ENCODE peak calls at places on chromosomes 12 and 14, in four cellular contexts. J is cardiac muscle cell, C is tibial nerve, E is HCT116. S is an unnamed sample.

GRCh38 chr14:74975059-74975810 is 19.8 kb upstream of the PGF start:
- DNase-seq in E (no peak), J (peak; percentile 74), C (peak; percentile 93), S (no peak)

GRCh38 chr12:3753549-3754284 is 808 bp upstream of the CRACR2A start:
- DNase-seq in J (peak; percentile 59), E (no peak), C (no peak), S (no peak)

GRCh38 chr14:23119362-23120327 is 590 bp upstream of the CEBPE start:
- DNase-seq in E (no peak), J (no peak), C (no peak), S (peak; percentile 57)

GRCh38 chr14:67396381-67396965 is 15.5 kb downstream of the PLEK2 start:
- DNase-seq in E (no peak), C (no peak), J (peak; percentile 65), S (no peak)

GRCh38 chr12:57756406-57757341 is 1.8 kb downstream of the MARCHF9 start:
- DNase-seq in E (no peak), C (no peak), J (peak; percentile 47), S (peak; percentile 59)

GRCh38 chr14:100612879-100613455 is 25.8 kb upstream of the BEGAIN start:
- DNase-seq in J (no peak), C (no peak), E (no peak), S (no peak)

GRCh38 chr12:11482955-11483354 is 87.6 kb upstream of the PRB2 start:
- DNase-seq in C (no peak), J (no peak), E (no peak), S (no peak)

GRCh38 chr12:109804820-109805761 is 28.1 kb downstream of the TRPV4 start:
- DNase-seq in E (peak; percentile 15), C (peak; percentile 46), J (peak; percentile 56), S (peak; percentile 62)

GRCh38 chr12:11162494-11162893 is 8.5 kb upstream of the SMIM10L1 start:
- DNase-seq in E (no peak), C (no peak), J (no peak), S (no peak)

GRCh38 chr14:74634481-74634880 is 22.4 kb upstream of the LTBP2 start:
- DNase-seq in E (no peak), J (no peak), C (no peak), S (no peak)

GRCh38 chr14:71466942-71467341 is 465.3 kb upstream of the RGS6 start:
- DNase-seq in J (no peak), E (no peak), C (no peak), S (no peak)

GRCh38 chr12:2806700-2807099 is 5.8 kb upstream of the ITFG2 start:
- DNase-seq in J (peak; percentile 24), C (no peak), E (no peak), S (no peak)

GRCh38 chr14:75277000-75277795 is 1.4 kb upstream of the FOS start:
- DNase-seq in E (no peak), C (peak; percentile 85), J (peak; percentile 96), S (peak; percentile 74)

GRCh38 chr14:50060871-50061663 is 55.3 kb downstream of the VCPKMT start:
- DNase-seq in J (peak; percentile 96), E (no peak), C (no peak), S (no peak)

GRCh38 chr12:20832911-20833310 is 22.4 kb downstream of the SLCO1B3 start:
- DNase-seq in C (no peak), E (no peak), J (peak; percentile 21), S (no peak)

DNA sequence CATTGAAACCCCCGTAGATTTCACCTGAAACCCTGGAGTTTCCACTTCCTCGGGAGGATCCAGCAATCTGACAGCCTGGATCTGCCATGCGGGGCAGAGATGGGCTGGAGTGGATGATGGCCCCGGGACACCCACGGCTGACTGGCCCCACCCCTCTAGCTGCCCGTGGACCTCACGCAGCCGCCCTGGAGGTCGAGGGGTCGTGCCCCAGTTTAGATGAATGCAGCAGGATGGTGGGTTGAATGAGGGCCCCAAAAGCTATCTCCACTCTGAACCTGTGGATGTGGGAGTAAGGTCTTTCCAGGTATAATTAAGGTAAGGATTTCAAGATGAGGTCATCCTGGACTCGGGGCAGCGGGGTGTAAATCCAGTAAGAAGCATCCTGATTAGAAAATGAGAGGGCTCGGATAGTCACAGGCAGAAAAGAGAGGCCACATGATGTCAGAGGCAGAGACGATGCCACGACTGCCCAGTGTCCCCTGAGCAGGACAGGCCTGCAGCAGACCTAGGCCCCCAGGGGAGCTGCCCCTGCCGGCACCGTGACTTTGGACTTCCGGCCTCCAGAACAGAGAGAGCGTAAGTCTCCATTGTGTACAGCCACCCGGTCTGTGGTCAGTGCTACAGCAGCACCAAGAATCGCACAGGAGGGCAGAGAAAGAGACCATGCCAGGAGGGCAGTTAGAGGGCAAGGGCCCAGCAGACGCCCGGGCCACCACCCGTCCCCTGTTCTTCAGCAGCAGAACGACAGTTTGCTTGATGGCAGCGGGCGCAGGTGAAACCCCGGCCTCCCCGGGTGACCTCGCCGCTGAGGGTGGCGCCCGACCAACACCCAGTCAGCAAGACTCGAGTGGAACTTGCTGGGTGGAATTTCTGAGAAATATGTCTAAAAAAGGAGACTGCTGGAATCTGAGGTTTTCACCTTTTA is 20.0 kb downstream of the GALNT9 start:
- DNase-seq in J (no peak), E (no peak), C (no peak), S (no peak)
- H3K9me3 ChIP-seq in J (no peaks in the 10 kb centered on the region), E (no peaks in the 10 kb centered on the region), C (peaks cover 45% of the 10 kb centered on the region), S (peaks cover 10% of the 10 kb centered on the region)

DNA sequence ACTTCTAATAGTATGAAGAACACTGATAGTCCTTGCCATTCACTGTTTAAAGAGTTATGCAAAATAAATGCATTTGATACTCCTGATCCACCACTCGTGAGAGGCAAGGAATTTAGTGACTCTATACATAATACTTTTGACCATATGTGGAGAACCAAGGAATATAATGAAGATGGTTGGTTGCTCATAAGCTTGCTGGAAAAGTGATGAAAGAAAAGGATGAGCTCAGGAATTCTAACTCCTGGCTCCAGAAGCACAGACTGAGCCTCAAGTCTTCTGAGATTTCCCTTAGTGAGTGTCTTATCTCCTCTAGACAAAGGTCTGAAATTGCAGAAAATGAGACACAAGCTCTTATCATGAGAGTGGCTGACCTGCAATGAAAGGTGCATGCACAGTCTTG is 57.1 kb upstream of the KRAS start:
- DNase-seq in C (no peak), J (no peak), E (no peak), S (no peak)
- H3K27ac ChIP-seq in C (no peak overlapping the region), J (no peak overlapping the region), E (no peak overlapping the region), S (no peak overlapping the region)

GRCh38 chr12:28367326-28367725 is 177.1 kb downstream of the CCDC91 start:
- DNase-seq in C (no peak), E (no peak), J (no peak), S (no peak)

GRCh38 chr12:28369483-28369882 is 179.2 kb downstream of the CCDC91 start:
- DNase-seq in C (no peak), E (no peak), J (no peak), S (no peak)

GRCh38 chr12:28367993-28368392 is 177.7 kb downstream of the CCDC91 start:
- DNase-seq in E (no peak), C (no peak), J (no peak), S (no peak)
- H3K9me3 ChIP-seq in E (peaks cover 13% of the 10 kb centered on the region), C (peaks cover 51% of the 10 kb centered on the region), J (no peaks in the 10 kb centered on the region), S (peaks cover 37% of the 10 kb centered on the region)

GRCh38 chr14:79965896-79966295 is 245.4 kb downstream of the DIO2 start:
- DNase-seq in C (no peak), E (no peak), J (no peak), S (no peak)

GRCh38 chr14:79967453-79967852 is 243.9 kb downstream of the DIO2 start:
- DNase-seq in J (no peak), E (no peak), C (no peak), S (no peak)

GRCh38 chr14:79971330-79971729 is 240.0 kb downstream of the DIO2 start:
- DNase-seq in J (no peak), C (no peak), E (no peak), S (no peak)

GRCh38 chr14:79972230-79972629 is 239.1 kb downstream of the DIO2 start:
- DNase-seq in E (no peak), C (no peak), J (no peak), S (no peak)

DNA sequence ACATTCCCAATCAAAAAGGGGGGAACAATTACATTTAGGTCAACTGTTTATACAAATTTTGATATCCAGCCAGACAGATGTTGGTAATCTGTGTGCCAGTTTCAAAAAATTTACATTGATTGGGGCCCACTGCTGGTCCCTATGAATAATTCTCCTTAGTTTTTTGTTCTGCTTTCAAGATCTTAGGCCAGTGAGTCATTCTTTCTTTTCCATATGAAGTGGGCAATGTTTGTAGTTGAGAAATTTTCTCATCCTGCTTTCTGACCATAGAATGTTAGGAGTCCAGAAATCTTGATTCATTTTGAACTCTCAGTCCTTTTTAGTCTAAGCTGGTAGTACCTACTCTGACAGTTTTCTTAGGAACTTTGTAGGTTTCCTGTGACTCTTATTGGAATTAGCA is 244.3 kb downstream of the DIO2 start:
- DNase-seq in C (no peak), E (no peak), J (no peak), S (no peak)
- H3K27ac ChIP-seq in C (no peak overlapping the region), E (no peak overlapping the region), J (no peak overlapping the region), S (no peak overlapping the region)

S was measured in CD4-positive, alpha-beta T cell.